ENCODE peak calls at places on chromosomes 4 and X, in five cellular contexts. Q, S, W, V and L are unnamed samples.

GRCh38 chr4:24995346-24995745 is 35.4 kb downstream of the LGI2 start:
- DNase-seq in Q (peak), S (no peak), W (no peak), V (no peak), L (no peak)

GRCh38 chr4:151678048-151678853 is 82.6 kb downstream of the GATB start:
- DNase-seq in Q (no peak), S (no peak), W (no peak), V (no peak), L (no peak)

GRCh38 chr4:2891294-2891693 is 47.6 kb downstream of the ADD1 start:
- DNase-seq in Q (peak), S (no peak), W (no peak), V (no peak), L (no peak)

GRCh38 chr4:184481544-184481943 is 7.2 kb upstream of the IRF2 start:
- DNase-seq in Q (no peak), S (no peak), W (no peak), V (no peak), L (no peak)

GRCh38 chr4:147388016-147388415 is 92.9 kb upstream of the EDNRA start:
- DNase-seq in Q (no peak), S (no peak), W (no peak), V (no peak), L (no peak)

GRCh38 chr4:85825937-85826678 is 351.2 kb downstream of the ARHGAP24 start:
- DNase-seq in Q (peak), S (peak), W (no peak), V (no peak), L (no peak)

GRCh38 chr4:166274136-166274761 is 401.2 kb downstream of the TLL1 start:
- DNase-seq in Q (no peak), S (no peak), W (no peak), V (no peak), L (no peak)

GRCh38 chrX:101485212-101486064 is at the start of gene ARMCX4:
- DNase-seq in Q (peak), S (peak), W (peak), V (no peak), L (no peak)

GRCh38 chr4:2281575-2282343 is 19.9 kb upstream of the MXD4 start:
- DNase-seq in Q (peak), S (no peak), W (no peak), V (no peak), L (no peak)

GRCh38 chr4:153785830-153786721 is 2.8 kb downstream of the SFRP2 start:
- DNase-seq in Q (peak), S (peak), W (no peak), V (peak), L (no peak)

GRCh38 chrX:30060718-30061117 is 154.6 kb upstream of the MAGEB2 start:
- DNase-seq in Q (peak), S (peak), W (no peak), V (peak), L (no peak)

GRCh38 chr4:96103086-96103485 is 263.2 kb downstream of the PDHA2 start:
- DNase-seq in Q (peak), S (no peak), W (no peak), V (no peak), L (no peak)

GRCh38 chrX:16825306-16826035 is 39.2 kb downstream of the TXLNG start:
- DNase-seq in Q (peak), S (no peak), W (no peak), V (no peak), L (no peak)

GRCh38 chrX:16839224-16839851 is 30.8 kb downstream of the RBBP7 start:
- DNase-seq in Q (no peak), S (no peak), W (no peak), V (no peak), L (no peak)

GRCh38 chr4:4694296-4694772 is 152.5 kb upstream of the STX18 start:
- DNase-seq in Q (no peak), S (peak), W (no peak), V (no peak), L (no peak)

GRCh38 chr4:77586953-77587383 is 18.7 kb upstream of the CXCL13 start:
- DNase-seq in Q (peak), S (no peak), W (no peak), V (no peak), L (no peak)

GRCh38 chrX:13717697-13718483 is 16.5 kb downstream of the TRAPPC2 start:
- DNase-seq in Q (peak), S (no peak), W (no peak), V (no peak), L (no peak)

GRCh38 chr4:73743825-73744602 is 3.6 kb downstream of the CXCL8 start:
- DNase-seq in Q (peak), S (no peak), W (no peak), V (no peak), L (no peak)

GRCh38 chrX:116204947-116205346 is 34.4 kb downstream of the AGTR2 start:
- DNase-seq in Q (peak), S (peak), W (no peak), V (peak), L (no peak)

GRCh38 chr4:84151574-84151973 is 347.5 kb downstream of the NKX6-1 start:
- DNase-seq in Q (no peak), S (no peak), W (no peak), V (peak), L (no peak)

GRCh38 chr4:105808459-105809041 is 86.7 kb upstream of the NPNT start:
- DNase-seq in Q (peak), S (no peak), W (no peak), V (peak), L (no peak)

GRCh38 chr4:105092356-105092755 is 54.3 kb upstream of the TET2 start:
- DNase-seq in Q (peak), S (peak), W (no peak), V (no peak), L (no peak)

GRCh38 chrX:49271341-49271740 is 1.7 kb downstream of the PPP1R3F start:
- DNase-seq in Q (no peak), S (no peak), W (no peak), V (no peak), L (no peak)

GRCh38 chrX:31036895-31037294 is 34.9 kb downstream of the FTHL17 start:
- DNase-seq in Q (peak), S (peak), W (peak), V (peak), L (no peak)

GRCh38 chrX:115679460-115679859 is 118.5 kb downstream of the PLS3 start:
- DNase-seq in Q (peak), S (peak), W (no peak), V (peak), L (no peak)

GRCh38 chrX:16999275-16999674 is 52.8 kb downstream of the REPS2 start:
- DNase-seq in Q (no peak), S (no peak), W (no peak), V (no peak), L (no peak)

GRCh38 chrX:39152106-39152649 is 350.9 kb downstream of the MID1IP1 start:
- DNase-seq in Q (no peak), S (peak), W (peak), V (no peak), L (no peak)

GRCh38 chr4:110164251-110164650 is 34.2 kb downstream of the ELOVL6 start:
- DNase-seq in Q (peak), S (no peak), W (no peak), V (no peak), L (no peak)

GRCh38 chr4:25457053-25457715 is 80.1 kb downstream of the ANAPC4 start:
- DNase-seq in Q (peak), S (no peak), W (no peak), V (no peak), L (no peak)

GRCh38 chrX:1914606-1915365 is 299.9 kb downstream of the ASMT start:
- DNase-seq in Q (no peak), S (no peak), W (no peak), V (no peak), L (no peak)

GRCh38 chrX:883588-883987 is 253.0 kb downstream of the SHOX start:
- DNase-seq in Q (no peak), S (no peak), W (no peak), V (no peak), L (no peak)

GRCh38 chr4:17781072-17781830 is at the start of gene FAM184B:
- DNase-seq in Q (no peak), S (peak), W (no peak), V (no peak), L (no peak)

GRCh38 chrX:50081282-50081955 is 119.4 kb downstream of the AKAP4 start:
- DNase-seq in Q (peak), S (no peak), W (peak), V (no peak), L (no peak)

GRCh38 chr4:25212822-25213221 is 21.0 kb upstream of the PI4K2B start:
- DNase-seq in Q (no peak), S (no peak), W (no peak), V (no peak), L (no peak)

GRCh38 chr4:15333692-15334633 is 93.9 kb upstream of the C1QTNF7 start:
- DNase-seq in Q (no peak), S (no peak), W (no peak), V (no peak), L (no peak)
- TF ChIP-seq CTCF in Q (no peak), S (no peak), W (no peak), V (no peak), L (no peak)

DNA sequence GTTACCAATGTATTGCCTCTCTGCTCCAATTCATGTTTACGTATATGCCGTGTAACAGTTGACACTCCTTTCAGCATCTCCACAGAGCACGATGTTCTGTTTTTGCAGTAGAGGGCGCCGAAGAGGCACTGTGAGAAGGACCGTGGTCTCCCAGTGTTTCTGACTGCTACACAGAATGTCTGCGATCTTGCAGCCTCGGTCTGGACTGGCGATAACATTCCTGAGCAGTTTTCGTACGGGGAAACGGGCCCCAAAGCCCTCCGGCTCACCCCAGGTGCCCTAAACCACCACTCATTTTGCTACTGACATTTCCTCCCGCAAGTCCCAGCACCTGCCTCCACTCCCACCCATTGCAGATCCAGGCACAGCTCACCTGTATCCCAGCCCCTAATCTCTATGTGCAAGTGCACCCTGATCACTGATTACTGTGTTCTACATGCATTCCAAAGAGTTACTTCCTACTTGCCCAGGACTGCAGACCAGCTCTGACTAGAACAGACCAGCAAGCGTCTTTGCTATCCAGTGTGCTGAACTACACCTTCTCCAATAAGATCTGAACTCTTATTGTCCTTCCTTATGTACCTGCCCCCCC is 12.4 kb upstream of the NFXL1 start:
- DNase-seq in Q (peak), S (peak), W (no peak), V (peak), L (no peak)
- TF ChIP-seq CTCF in Q (peak), S (peak), W (peak), V (peak), L (peak)

GRCh38 chrX:46573331-46573895 is at the start of gene CHST7:
- DNase-seq in Q (peak), S (peak), W (peak), V (peak), L (peak)
- TF ChIP-seq CTCF in Q (peak), S (peak), W (no peak), V (peak), L (peak)

GRCh38 chrX:140697618-140698017 is 11.9 kb upstream of the LINC00632 start:
- DNase-seq in Q (no peak), S (no peak), W (no peak), V (no peak), L (no peak)
- TF ChIP-seq CTCF in Q (no peak), S (peak), W (no peak), V (no peak), L (peak)